ENCODE peak calls at places on chromosomes 4 and X, in eight cellular contexts. C, N, A, W, F, K, T and J are unnamed samples. For H3K4me1, the result is how much of the 10 kb centered on the place peaks cover.

GRCh38 chr4:59553063-59553738 is 1646.9 kb upstream of the ADGRL3 start:
- DNase-seq in N (peak), T (peak), A (no peak), K (no peak), W (no peak), F (no peak), C (no peak), J (no peak)

GRCh38 chr4:41692717-41693345 is 55.7 kb downstream of the PHOX2B start:
- DNase-seq in T (peak), K (peak), N (peak), A (peak), F (peak), C (peak), W (peak), J (peak)

GRCh38 chrX:123648028-123648810 is 84.6 kb downstream of the THOC2 start:
- DNase-seq in A (peak), N (peak), F (no peak), C (no peak), K (peak), T (no peak), W (peak), J (peak)

GRCh38 chrX:140346711-140347110 is 158.2 kb downstream of the SOX3 start:
- DNase-seq in W (no peak), A (no peak), N (no peak), K (no peak), F (no peak), T (no peak), C (no peak), J (no peak)

GRCh38 chr4:18020145-18020670 is 1.3 kb downstream of the LCORL start:
- DNase-seq in K (peak), W (peak), A (peak), C (no peak), F (peak), T (no peak), N (peak), J (no peak)

GRCh38 chr4:22778547-22779163 is 85.9 kb downstream of the GBA3 start:
- DNase-seq in C (no peak), W (peak), F (peak), A (no peak), K (no peak), N (no peak), T (no peak), J (no peak)

GRCh38 chr4:165838575-165838974 is 34.5 kb upstream of the TLL1 start:
- DNase-seq in C (no peak), K (no peak), N (no peak), F (no peak), T (no peak), A (no peak), W (no peak), J (no peak)

GRCh38 chrX:73561791-73562190 is 1.2 kb upstream of the CHIC1 start:
- DNase-seq in W (no peak), F (no peak), C (no peak), T (no peak), N (no peak), K (no peak), A (no peak), J (no peak)

GRCh38 chr4:80390178-80390577 is 54.6 kb downstream of the CFAP299 start:
- DNase-seq in W (no peak), F (no peak), K (no peak), T (no peak), C (no peak), N (no peak), A (no peak), J (no peak)

GRCh38 chr4:80388284-80388607 is 52.7 kb downstream of the CFAP299 start:
- DNase-seq in W (no peak), C (no peak), T (no peak), F (no peak), A (no peak), N (no peak), K (no peak), J (no peak)

GRCh38 chr4:80385397-80386280 is 50.1 kb downstream of the CFAP299 start:
- DNase-seq in T (no peak), A (no peak), C (no peak), N (no peak), W (no peak), F (no peak), K (no peak), J (peak)

GRCh38 chr4:80387390-80388283 is 52.1 kb downstream of the CFAP299 start:
- DNase-seq in T (no peak), W (no peak), N (no peak), K (no peak), C (no peak), F (no peak), A (no peak), J (peak)

DNA sequence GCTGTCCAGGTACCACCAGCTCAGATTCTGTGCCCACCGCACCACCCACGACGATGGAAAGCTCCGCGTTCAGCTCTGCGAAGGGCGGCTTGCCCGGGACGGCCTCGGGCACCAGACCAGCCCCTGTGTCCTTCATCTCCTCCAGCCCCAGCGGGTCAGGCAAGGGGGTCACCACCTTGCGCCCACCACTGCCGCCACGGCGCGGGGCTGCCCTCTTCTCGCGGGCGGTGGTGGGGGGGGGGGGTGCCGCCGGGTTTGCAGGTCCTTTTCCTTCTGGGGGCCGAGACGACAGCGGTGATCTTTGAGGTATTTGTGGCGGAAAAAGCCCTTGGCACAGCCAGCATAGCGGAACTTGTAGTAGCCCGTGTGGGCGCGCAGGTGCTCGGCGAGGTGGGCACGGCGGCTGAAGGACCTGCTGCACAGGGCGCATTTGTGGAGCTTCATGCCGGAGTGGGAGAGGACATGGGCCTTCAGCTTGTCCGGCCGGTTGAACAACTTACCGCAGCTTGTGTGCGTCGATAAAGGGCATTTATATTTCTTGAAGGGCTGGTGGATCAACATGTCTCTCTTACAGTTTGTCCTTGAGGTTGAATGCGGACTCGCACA is 50.9 kb downstream of the CFAP299 start:
- DNase-seq in F (no peak), T (no peak), W (no peak), A (no peak), C (no peak), K (no peak), N (no peak), J (peak)
- H3K4me1 ChIP-seq in F (under half), T (under half), W (under half), A (under half), C (under half), K (under half), N (under half), J (under half)

GRCh38 chr4:102826890-102827673 is at the start of gene UBE2D3:
- DNase-seq in N (peak), C (peak), T (peak), A (peak), W (peak), K (peak), F (peak), J (peak)
- TF ChIP-seq CTCF in N (no peak), C (no peak), T (no peak), A (no peak), W (peak), K (no peak), F (peak), J (no peak)

GRCh38 chr4:142961866-142962265 is 115.8 kb upstream of the INPP4B start:
- DNase-seq in T (no peak), W (peak), C (no peak), A (no peak), N (no peak), F (no peak), K (no peak), J (no peak)

GRCh38 chr4:142955501-142955900 is 109.4 kb upstream of the INPP4B start:
- DNase-seq in C (no peak), T (no peak), W (no peak), N (no peak), F (no peak), K (no peak), A (no peak), J (no peak)

GRCh38 chr4:142960134-142960533 is 114.0 kb upstream of the INPP4B start:
- DNase-seq in N (no peak), K (no peak), A (peak), C (no peak), W (no peak), T (no peak), F (no peak), J (no peak)

GRCh38 chr4:142959156-142959555 is 113.1 kb upstream of the INPP4B start:
- DNase-seq in C (no peak), W (no peak), K (no peak), N (no peak), F (no peak), A (no peak), T (no peak), J (no peak)

GRCh38 chr4:142960867-142961644 is 115.0 kb upstream of the INPP4B start:
- DNase-seq in N (no peak), C (no peak), K (no peak), T (no peak), A (no peak), W (no peak), F (no peak), J (no peak)
- H3K27ac ChIP-seq in N (no peak), C (peak), K (peak), T (no peak), A (no peak), W (peak), F (no peak), J (peak)

DNA sequence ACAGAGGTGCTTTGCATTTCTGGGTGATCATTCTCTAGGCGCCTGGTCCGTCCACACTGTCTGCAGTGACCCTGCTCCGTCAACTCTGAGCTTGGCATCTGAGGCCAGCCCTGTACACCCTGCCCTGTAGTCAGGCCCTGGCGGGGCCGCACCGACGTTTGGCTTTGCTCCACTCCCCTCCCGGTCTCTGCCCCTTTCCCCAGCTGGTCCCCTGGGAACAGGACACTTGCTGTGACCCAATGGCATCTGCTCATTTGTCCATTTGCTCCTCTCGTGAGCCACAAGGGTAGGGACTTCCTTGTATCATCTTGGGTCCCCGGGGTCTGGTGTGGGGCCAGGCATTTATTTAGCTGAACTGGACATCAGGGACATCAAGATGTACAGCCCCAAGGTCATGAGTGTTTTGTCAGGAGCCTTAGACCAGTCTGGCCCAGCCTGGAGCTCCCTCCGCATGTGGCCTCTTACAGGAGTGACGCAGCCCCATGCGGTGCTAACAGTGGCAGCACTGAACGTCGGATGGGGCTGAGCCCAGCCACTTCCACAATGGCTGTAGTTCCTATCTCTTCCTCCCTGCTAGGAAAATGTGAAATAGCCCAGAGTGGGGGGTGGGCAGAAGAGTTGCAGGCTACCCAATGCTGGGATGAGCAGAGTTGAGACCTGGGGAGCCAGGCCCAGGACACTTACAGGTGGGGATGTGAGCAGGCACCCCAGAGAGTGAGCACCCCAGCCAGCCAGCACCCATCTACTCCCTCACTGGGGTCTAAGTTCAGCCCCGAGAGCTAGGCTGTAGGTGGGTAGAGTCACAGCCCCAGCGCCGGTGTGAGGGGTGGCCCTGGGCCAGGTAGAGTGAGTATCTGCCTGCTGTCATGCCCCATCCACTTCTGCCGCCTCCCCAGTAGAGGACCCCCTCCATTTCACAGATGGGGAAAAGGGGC is 2.0 kb upstream of the SH3BP2 start:
- DNase-seq in N (no peak), W (no peak), T (peak), C (peak), K (no peak), A (peak), F (no peak), J (peak)
- H3K4me1 ChIP-seq in N (under half), W (half or more), T (half or more), C (under half), K (under half), A (under half), F (half or more), J (half or more)

DNA sequence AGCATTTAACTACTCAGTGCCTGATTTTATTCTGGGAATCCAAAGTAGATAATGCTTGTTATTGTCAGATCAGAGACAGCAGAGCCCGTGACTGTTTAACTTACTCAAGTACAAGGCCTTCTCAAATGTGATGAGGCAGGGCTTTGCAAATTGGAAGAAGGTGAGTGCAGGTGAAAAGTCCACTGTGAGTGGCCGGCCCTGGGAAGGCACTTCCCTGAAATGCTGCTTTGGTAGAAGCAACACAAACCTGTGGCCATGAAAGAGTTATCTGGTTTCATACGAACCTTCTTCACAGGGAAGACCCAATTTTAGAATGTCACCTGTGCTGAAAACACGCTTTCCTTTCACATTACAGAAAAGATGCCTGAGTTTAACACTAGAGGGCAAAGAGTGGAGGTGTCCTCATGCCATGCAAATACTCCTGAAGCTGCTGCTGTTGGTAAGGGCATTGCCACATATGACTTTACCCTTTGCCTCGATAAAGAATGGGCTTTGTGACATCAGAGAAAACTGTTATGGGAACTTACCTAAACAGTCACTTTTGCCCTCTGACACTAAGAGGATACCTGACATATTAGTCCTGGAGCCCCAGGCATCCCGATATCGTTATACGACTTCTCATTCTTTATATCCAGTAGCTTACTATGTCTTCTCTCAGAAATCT is 8.0 kb downstream of the PPARGC1A start:
- DNase-seq in T (no peak), C (no peak), K (no peak), N (no peak), W (no peak), A (no peak), F (no peak), J (no peak)
- TF ChIP-seq CTCF in T (no peak), C (no peak), K (no peak), N (no peak), W (no peak), A (peak), F (no peak), J (no peak)

GRCh38 chr4:1384675-1385372 is 21.4 kb downstream of the NKX1-1 start:
- DNase-seq in A (no peak), C (peak), T (no peak), K (no peak), W (no peak), F (no peak), N (no peak), J (peak)

GRCh38 chr4:1382776-1383727 is 23.2 kb downstream of the NKX1-1 start:
- DNase-seq in T (no peak), N (no peak), C (peak), W (no peak), K (no peak), A (no peak), F (no peak), J (peak)

GRCh38 chr4:1385373-1386340 is 20.6 kb downstream of the NKX1-1 start:
- DNase-seq in K (no peak), T (no peak), W (no peak), C (no peak), F (no peak), N (no peak), A (no peak), J (peak)

GRCh38 chr4:1381944-1382541 is 24.2 kb downstream of the NKX1-1 start:
- DNase-seq in A (no peak), W (no peak), K (no peak), F (no peak), C (peak), T (no peak), N (no peak), J (peak)

DNA sequence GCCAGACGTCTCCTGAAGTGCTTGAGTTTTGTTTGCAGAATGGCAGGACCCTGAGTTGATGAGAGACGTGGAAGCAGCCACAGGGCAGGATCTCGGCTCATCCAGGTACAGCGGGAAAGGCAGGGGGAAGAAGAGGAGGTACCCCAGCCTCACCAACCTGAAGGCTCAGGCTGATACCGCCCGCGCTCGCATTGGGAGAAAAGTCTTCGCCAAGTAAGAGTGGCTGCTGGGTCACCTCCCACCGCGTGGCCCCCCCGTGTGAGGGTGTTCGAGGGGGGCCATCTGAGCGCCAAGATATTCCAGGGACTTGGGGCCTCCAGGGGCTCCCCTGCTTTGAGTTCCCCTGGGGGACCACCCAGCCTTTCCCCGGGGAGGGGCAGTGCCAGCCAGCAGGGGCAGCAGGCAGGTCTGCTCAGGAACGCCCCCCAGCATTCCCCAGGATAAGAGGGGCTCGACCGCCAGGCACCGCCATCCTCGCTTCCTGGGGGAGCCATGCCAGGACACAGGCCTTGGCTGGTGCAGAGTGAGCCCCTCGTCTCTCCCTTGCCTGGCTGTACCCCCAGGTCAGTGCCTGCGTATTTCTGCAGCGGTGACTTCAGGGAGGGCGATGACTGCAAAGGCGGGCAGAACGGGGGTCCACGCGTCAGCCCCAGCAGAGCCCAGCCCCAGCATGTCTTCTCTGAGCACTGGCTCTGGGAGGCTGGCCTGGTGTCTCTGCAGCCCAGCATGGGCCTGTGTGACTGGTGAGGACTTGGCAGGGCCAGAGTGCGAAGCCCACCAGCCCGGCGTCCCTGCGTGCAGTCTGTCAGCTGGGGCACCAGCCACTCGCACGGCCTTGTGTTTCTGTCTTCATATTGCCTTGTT is 22.3 kb downstream of the NKX1-1 start:
- DNase-seq in A (no peak), W (no peak), F (no peak), T (no peak), N (no peak), K (no peak), C (peak), J (peak)
- H3K27ac ChIP-seq in A (no peak), W (no peak), F (no peak), T (no peak), N (no peak), K (no peak), C (no peak), J (no peak)

DNA sequence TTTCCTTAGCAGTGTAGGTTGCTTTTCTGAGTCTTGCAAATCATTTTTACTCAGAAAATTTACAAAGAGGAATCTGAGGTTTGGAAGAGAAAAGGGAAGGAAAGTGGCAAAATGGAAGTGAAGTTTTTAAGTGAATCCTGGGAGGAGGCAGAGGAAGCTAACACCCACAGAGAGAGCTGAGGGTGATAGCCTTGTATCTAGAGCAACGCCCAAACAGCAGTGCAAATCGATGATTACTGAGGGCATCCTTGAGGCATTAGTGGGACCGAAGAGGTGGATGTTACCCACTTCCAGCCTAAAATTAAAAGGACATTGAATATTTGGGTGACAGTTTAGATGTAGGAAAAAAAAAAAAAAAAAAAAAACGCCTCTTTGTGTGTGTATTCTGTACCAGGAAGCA is 31.8 kb downstream of the KLF3 start:
- DNase-seq in F (no peak), T (no peak), A (no peak), W (no peak), K (no peak), C (no peak), N (no peak), J (no peak)
- H3K4me1 ChIP-seq in F (under half), T (under half), A (under half), W (under half), K (under half), C (half or more), N (under half), J (under half)

DNA sequence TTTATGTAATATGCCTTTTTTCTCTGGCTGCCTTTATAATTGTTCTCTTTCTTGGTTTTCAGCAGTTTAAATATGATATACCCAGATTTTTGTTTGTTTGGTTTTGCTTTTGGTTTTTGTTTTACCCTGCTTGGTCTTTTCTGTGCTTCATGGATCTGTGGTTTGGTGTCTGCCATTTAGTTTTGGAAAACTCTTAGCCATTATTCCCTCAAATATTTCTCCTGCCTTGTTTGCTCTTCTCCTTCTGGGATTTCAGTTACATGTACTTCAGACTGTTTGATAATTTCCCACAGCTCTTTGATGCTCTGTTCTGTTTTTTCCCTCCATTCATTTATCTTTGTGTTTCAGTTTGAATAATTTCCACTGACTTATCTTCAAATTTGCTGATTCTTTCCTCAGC is 223.1 kb upstream of the BCOR start:
- DNase-seq in C (no peak), F (no peak), T (no peak), N (no peak), K (no peak), A (no peak), W (no peak), J (no peak)
- TF ChIP-seq CTCF in C (no peak), F (no peak), T (no peak), N (no peak), K (no peak), A (no peak), W (no peak), J (no peak)